ENCODE peak calls at places on chromosomes 7 and 10, in nine cellular contexts. P is AG04449, B is foreskin keratinocyte, R is adrenal gland, O is cardiac fibroblast, H is Panc1, C is brain microvascular endothelial cell, M is IMR-90, U is mammary epithelial cell. Z is an unnamed sample.

GRCh38 chr10:95048206-95048605 is 21.1 kb downstream of the CYP2C8 start:
- DNase-seq in M (no peak), B (no peak), U (no peak), P (no peak), O (no peak), H (no peak), R (no peak), C (no peak), Z (no peak)

GRCh38 chr10:31758495-31758894 is 170.1 kb downstream of the ARHGAP12 start:
- DNase-seq in P (no peak), M (no peak), U (no peak), B (peak; percentile 42), O (peak; percentile 48), R (no peak), C (no peak), H (no peak), Z (no peak)

GRCh38 chr10:19638173-19638872 is 177.9 kb upstream of the PLXDC2 start:
- DNase-seq in H (no peak), O (peak; percentile 95), R (peak; percentile 72), P (peak; percentile 21), B (peak; percentile 45), U (peak; percentile 34), C (peak; percentile 94), M (peak; percentile 95), Z (peak; percentile 29)

GRCh38 chr10:77692782-77693181 is 55.2 kb upstream of the KCNMA1 start:
- DNase-seq in R (no peak), C (peak; percentile 14), P (peak; percentile 38), M (peak; percentile 68), U (peak; percentile 93), H (no peak), O (peak; percentile 55), B (peak; percentile 67), Z (no peak)

GRCh38 chr7:76505168-76506080 is 4.9 kb upstream of the UPK3B start:
- DNase-seq in B (no peak), P (no peak), R (no peak), M (no peak), H (no peak), O (no peak), U (no peak), C (no peak), Z (peak; percentile 5)

GRCh38 chr7:135538387-135538786 is 19.3 kb upstream of the NUP205 start:
- DNase-seq in C (no peak), B (no peak), O (no peak), U (no peak), M (no peak), R (no peak), H (no peak), P (no peak), Z (no peak)

GRCh38 chr10:63935705-63936104 is 414.5 kb downstream of the REEP3 start:
- DNase-seq in O (peak; percentile 5), P (no peak), C (no peak), H (no peak), M (no peak), U (no peak), R (no peak), B (peak; percentile 2), Z (peak; percentile 36)

GRCh38 chr7:32200593-32200992 is 130.4 kb upstream of the PDE1C start:
- DNase-seq in H (no peak), B (no peak), C (no peak), P (no peak), M (no peak), U (no peak), O (no peak), R (no peak), Z (no peak)

GRCh38 chr10:60913657-60914056 is 30.3 kb downstream of the RHOBTB1 start:
- DNase-seq in P (no peak), H (no peak), B (no peak), U (no peak), R (no peak), O (no peak), M (no peak), C (no peak), Z (no peak)

GRCh38 chr7:70849580-70850235 is 282.2 kb upstream of the GALNT17 start:
- DNase-seq in O (no peak), P (no peak), B (no peak), H (no peak), M (no peak), U (no peak), R (no peak), C (no peak), Z (no peak)

GRCh38 chr7:24244554-24244953 is 39.4 kb upstream of the NPY start:
- DNase-seq in O (no peak), M (no peak), U (no peak), P (no peak), R (no peak), C (no peak), B (no peak), H (no peak), Z (no peak)

GRCh38 chr10:72809033-72809432 is 84.5 kb upstream of the OIT3 start:
- DNase-seq in C (no peak), P (no peak), B (no peak), R (no peak), U (no peak), M (peak; percentile 64), H (no peak), O (no peak), Z (no peak)

GRCh38 chr7:69436944-69437343 is 161.3 kb upstream of the AUTS2 start:
- DNase-seq in B (no peak), O (no peak), H (no peak), R (no peak), P (no peak), C (no peak), M (no peak), U (no peak), Z (no peak)

GRCh38 chr10:120161116-120161515 is 268.6 kb downstream of the SEC23IP start:
- DNase-seq in B (no peak), M (no peak), C (no peak), H (no peak), O (no peak), U (no peak), P (no peak), R (no peak), Z (no peak)

GRCh38 chr10:113557389-113558321 is 4.8 kb downstream of the HABP2 start:
- DNase-seq in M (no peak), H (no peak), P (no peak), C (no peak), B (no peak), R (peak; percentile 78), U (no peak), O (no peak), Z (no peak)

GRCh38 chr10:29392376-29393021 is 103.6 kb downstream of the LYZL1 start:
- DNase-seq in B (no peak), R (peak; percentile 77), P (no peak), U (peak; percentile 19), M (peak; percentile 31), H (no peak), C (peak; percentile 57), O (peak; percentile 59), Z (peak; percentile 31)

GRCh38 chr7:112495820-112496462 is 15.2 kb downstream of the LSMEM1 start:
- DNase-seq in O (peak; percentile 74), B (no peak), C (peak; percentile 51), U (peak; percentile 64), R (peak; percentile 86), P (no peak), M (peak; percentile 64), H (peak; percentile 74), Z (peak; percentile 80)

DNA sequence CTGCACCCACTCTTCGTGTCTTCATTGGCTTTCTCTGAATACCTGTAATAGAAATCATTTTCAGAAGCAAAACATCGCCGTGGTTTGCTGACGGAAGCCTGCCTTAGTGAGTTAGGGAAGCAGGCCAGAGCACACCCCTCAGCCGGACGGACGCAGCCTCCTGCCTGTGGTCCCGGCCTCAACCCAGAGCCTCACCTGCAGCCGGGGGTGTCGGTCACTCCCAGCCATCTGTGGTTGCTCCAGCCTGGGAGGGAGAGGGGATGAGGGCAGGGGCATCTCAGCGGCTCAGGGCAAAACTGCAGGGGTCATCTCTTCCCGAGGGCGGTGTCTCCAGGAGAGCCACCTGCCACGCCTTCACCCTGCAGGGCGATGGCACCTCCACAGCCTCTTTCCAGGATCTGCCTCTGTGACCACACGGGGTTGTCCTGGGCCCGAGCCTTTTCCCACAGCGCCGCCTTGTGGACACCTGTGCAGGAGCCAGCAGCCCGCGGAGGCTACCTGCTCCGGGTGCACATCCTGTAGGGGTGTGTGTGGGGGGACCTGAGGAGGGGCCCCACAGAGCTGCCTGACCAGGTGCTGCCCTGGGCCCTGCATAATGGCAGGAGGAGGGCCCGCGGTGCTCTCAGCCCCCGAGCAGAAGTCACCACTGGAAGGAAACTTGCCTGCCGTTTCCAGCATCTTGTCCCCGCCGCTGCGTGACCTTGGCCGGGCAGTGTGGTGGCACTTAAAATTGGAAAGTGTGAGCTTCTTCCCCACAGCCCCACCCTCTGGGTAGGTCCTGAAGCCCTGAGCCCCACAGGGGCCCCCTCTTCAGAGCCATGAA is 21.6 kb upstream of the AP5Z1 start:
- DNase-seq in M (peak; percentile 34), H (peak; percentile 35), O (peak; percentile 53), P (no peak), U (peak; percentile 59), R (peak; percentile 91), B (no peak), C (no peak), Z (peak; percentile 72)
- TF ChIP-seq CTCF in M (peak; percentile 71), H (peak; percentile 99), O (peak; percentile 89), P (peak; percentile 85), U (peak; percentile 84), R (peak; percentile 94), B (peak; percentile 92), C (peak; percentile 94), Z (peak; percentile 96)

DNA sequence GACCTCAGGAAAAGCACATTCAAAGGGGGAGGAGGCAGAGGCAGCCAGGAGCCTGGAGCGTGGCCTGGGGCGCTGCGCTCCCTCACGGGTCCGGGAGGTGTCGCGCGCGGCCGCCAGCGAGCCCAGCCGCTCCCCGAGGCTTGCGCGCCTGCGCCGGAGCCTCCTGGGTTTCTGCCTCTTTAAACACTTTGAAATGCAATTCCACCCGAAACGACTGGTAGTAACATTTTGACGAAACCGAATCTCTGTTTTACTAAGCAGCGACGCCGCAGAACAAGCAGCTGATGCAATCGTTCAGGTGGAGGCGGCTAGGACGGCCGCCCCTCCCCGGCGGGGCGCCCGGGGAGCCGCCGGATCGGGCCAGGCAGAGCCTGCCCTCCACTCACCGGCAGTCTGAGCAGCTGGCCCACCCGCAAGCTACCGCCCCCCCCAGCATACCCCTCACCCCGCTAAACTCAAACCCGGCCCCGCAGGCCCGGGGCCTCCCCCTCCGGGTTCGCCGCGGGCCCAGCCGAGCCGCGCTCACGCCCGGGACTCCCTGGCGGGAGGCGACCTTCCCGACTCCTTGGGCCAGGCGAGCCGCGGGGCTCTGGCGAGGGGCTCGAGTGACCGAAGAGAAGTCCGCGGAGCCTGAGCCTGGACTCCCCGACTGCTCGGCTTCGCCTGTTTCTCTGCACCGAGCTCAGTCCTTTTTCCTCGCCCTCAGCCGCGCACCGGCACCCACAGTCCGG is 3.3 kb downstream of the MKX start:
- DNase-seq in H (no peak), U (peak; percentile 63), M (peak; percentile 85), P (peak; percentile 69), R (peak; percentile 84), O (peak; percentile 76), C (peak; percentile 82), B (no peak), Z (peak; percentile 72)
- TF ChIP-seq CTCF in H (peak; percentile 84), U (peak; percentile 35), M (peak; percentile 89), P (peak; percentile 82), R (peak; percentile 60), O (peak; percentile 42), C (peak; percentile 62), B (peak; percentile 83), Z (peak; percentile 32)

GRCh38 chr10:81838950-81839349 is 36.0 kb upstream of the NRG3 start:
- DNase-seq in O (no peak), B (no peak), P (no peak), H (no peak), U (no peak), C (peak; percentile 10), M (no peak), R (no peak), Z (peak; percentile 28)
- TF ChIP-seq CTCF in O (peak; percentile 28), B (no peak), P (no peak), H (peak; percentile 64), U (no peak), C (peak; percentile 44), M (no peak), R (no peak), Z (peak; percentile 49)

GRCh38 chr10:4267084-4267774 is 482.2 kb upstream of the KLF6 start:
- DNase-seq in H (no peak), R (no peak), B (no peak), P (no peak), U (no peak), O (peak; percentile 45), M (peak; percentile 32), C (no peak), Z (no peak)
- TF ChIP-seq CTCF in H (peak; percentile 23), R (no peak), B (peak; percentile 65), P (no peak), U (peak; percentile 3), O (peak; percentile 14), M (peak; percentile 26), C (peak; percentile 55), Z (no peak)